ENCODE peak calls at places on chromosome 16, in seven cellular contexts. Q is ELF-1, F is EL, L is activated T-cell treated with anti-CD3 and anti-CD28 coated beads for 1 hour, Y is cardiac fibroblast, T is GM03348, A is GM23248. V is an unnamed sample.

GRCh38 chr16:31428638-31429247 is 583 bp upstream of the COX6A2 start:
- DNase-seq in Q (no peak), F (no peak), L (no peak), Y (no peak), T (no peak), A (peak; percentile 18), V (no peak)

GRCh38 chr16:31347445-31347844 is 7.5 kb upstream of the ITGAX start:
- DNase-seq in Q (no peak), F (no peak), L (no peak), Y (no peak), T (no peak), A (no peak), V (no peak)

GRCh38 chr16:2043296-2043979 is 4.2 kb downstream of the NTHL1 start:
- DNase-seq in Q (no peak), F (no peak), L (no peak), Y (no peak), T (no peak), A (no peak), V (no peak)

GRCh38 chr16:1379054-1379862 is 27.5 kb downstream of the GNPTG start:
- DNase-seq in Q (peak; percentile 78), F (peak; percentile 79), L (peak; percentile 64), Y (peak; percentile 91), T (peak; percentile 94), A (peak; percentile 95), V (peak; percentile 89)

GRCh38 chr16:23048164-23048563 is 101.1 kb downstream of the USP31 start:
- DNase-seq in Q (no peak), F (no peak), L (no peak), Y (no peak), T (no peak), A (no peak), V (no peak)

GRCh38 chr16:89193021-89193575 is 7.2 kb downstream of the SLC22A31 start:
- DNase-seq in Q (peak; percentile 88), F (peak; percentile 61), L (no peak), Y (no peak), T (peak; percentile 70), A (peak; percentile 72), V (no peak)

GRCh38 chr16:80107900-80108299 is 432.9 kb upstream of the DYNLRB2 start:
- DNase-seq in Q (no peak), F (peak; percentile 8), L (no peak), Y (peak; percentile 15), T (no peak), A (peak; percentile 37), V (peak; percentile 68)

GRCh38 chr16:77213542-77214108 is 14.4 kb downstream of the SYCE1L start:
- DNase-seq in Q (no peak), F (peak; percentile 93), L (no peak), Y (peak; percentile 90), T (peak; percentile 68), A (peak; percentile 84), V (peak; percentile 99)

GRCh38 chr16:85378145-85379040 is 234.7 kb upstream of the GSE1 start:
- DNase-seq in Q (no peak), F (no peak), L (no peak), Y (no peak), T (no peak), A (no peak), V (no peak)

GRCh38 chr16:31268033-31268365 is 8.2 kb downstream of the ITGAM start:
- DNase-seq in Q (no peak), F (no peak), L (no peak), Y (no peak), T (no peak), A (no peak), V (no peak)

GRCh38 chr16:86396918-86397317 is 113.4 kb upstream of the FOXF1 start:
- DNase-seq in Q (no peak), F (peak; percentile 94), L (no peak), Y (peak; percentile 69), T (peak; percentile 88), A (peak; percentile 94), V (peak; percentile 98)

GRCh38 chr16:69890114-69890890 is 60.8 kb upstream of the CLEC18A start:
- DNase-seq in Q (peak; percentile 93), F (peak; percentile 18), L (no peak), Y (peak; percentile 37), T (peak; percentile 69), A (peak; percentile 63), V (peak; percentile 7)

GRCh38 chr16:22424161-22424937 is 49.9 kb upstream of the CDR2 start:
- DNase-seq in Q (no peak), F (peak; percentile 45), L (no peak), Y (peak; percentile 12), T (peak; percentile 55), A (peak; percentile 85), V (peak; percentile 88)

GRCh38 chr16:89319883-89320716 is 102.6 kb downstream of the ZNF778 start:
- DNase-seq in Q (peak; percentile 90), F (peak; percentile 91), L (no peak), Y (peak; percentile 91), T (peak; percentile 85), A (peak; percentile 93), V (peak; percentile 97)